ENCODE peak calls at places on chromosomes 6 and 20, in seven cellular contexts. One of them, this sample, is unnamed.

GRCh38 chr20:46552460-46553420 is 2.3 kb upstream of the OCSTAMP start:
- DNase-seq in fibroblast of the aortic adventitia: no peak
- DNase-seq in HCT116: no peak
- DNase-seq in astrocyte of the spinal cord: no peak
- DNase-seq in progenitor cell of endocrine pancreas: no peak
- DNase-seq in mucosa of descending colon: peak; percentile 37
- DNase-seq in nephron progenitor cell: no peak
- DNase-seq in this sample: no peak

GRCh38 chr20:22866757-22867425 is 168.2 kb upstream of the SSTR4 start:
- DNase-seq in fibroblast of the aortic adventitia: peak; percentile 4
- DNase-seq in HCT116: no peak
- DNase-seq in astrocyte of the spinal cord: peak; percentile 18
- DNase-seq in progenitor cell of endocrine pancreas: no peak
- DNase-seq in mucosa of descending colon: no peak
- DNase-seq in nephron progenitor cell: no peak
- DNase-seq in this sample: no peak

GRCh38 chr20:58706975-58707681 is 14.5 kb downstream of the NPEPL1 start:
- DNase-seq in fibroblast of the aortic adventitia: no peak
- DNase-seq in HCT116: no peak
- DNase-seq in astrocyte of the spinal cord: no peak
- DNase-seq in progenitor cell of endocrine pancreas: no peak
- DNase-seq in mucosa of descending colon: no peak
- DNase-seq in nephron progenitor cell: no peak
- DNase-seq in this sample: peak; percentile 62

GRCh38 chr20:19976595-19977372 is 40.4 kb upstream of the NAA20 start:
- DNase-seq in fibroblast of the aortic adventitia: peak; percentile 79
- DNase-seq in HCT116: peak; percentile 63
- DNase-seq in astrocyte of the spinal cord: peak; percentile 92
- DNase-seq in progenitor cell of endocrine pancreas: no peak
- DNase-seq in mucosa of descending colon: no peak
- DNase-seq in nephron progenitor cell: peak; percentile 33
- DNase-seq in this sample: no peak

GRCh38 chr6:3045777-3046176 is 22.5 kb upstream of the RIPK1 start:
- DNase-seq in fibroblast of the aortic adventitia: no peak
- DNase-seq in HCT116: no peak
- DNase-seq in astrocyte of the spinal cord: no peak
- DNase-seq in progenitor cell of endocrine pancreas: no peak
- DNase-seq in mucosa of descending colon: no peak
- DNase-seq in nephron progenitor cell: no peak
- DNase-seq in this sample: no peak

GRCh38 chr6:137025786-137026730 is 18.7 kb downstream of the IL20RA start:
- DNase-seq in fibroblast of the aortic adventitia: no peak
- DNase-seq in HCT116: no peak
- DNase-seq in astrocyte of the spinal cord: no peak
- DNase-seq in progenitor cell of endocrine pancreas: no peak
- DNase-seq in mucosa of descending colon: peak; percentile 59
- DNase-seq in nephron progenitor cell: no peak
- DNase-seq in this sample: no peak

GRCh38 chr6:16316741-16317251 is 78.4 kb downstream of the GMPR start:
- DNase-seq in fibroblast of the aortic adventitia: peak; percentile 85
- DNase-seq in HCT116: peak; percentile 39
- DNase-seq in astrocyte of the spinal cord: peak; percentile 79
- DNase-seq in progenitor cell of endocrine pancreas: no peak
- DNase-seq in mucosa of descending colon: peak; percentile 65
- DNase-seq in nephron progenitor cell: peak; percentile 30
- DNase-seq in this sample: no peak

GRCh38 chr6:113690255-113690956 is 166.7 kb upstream of the MARCKS start:
- DNase-seq in fibroblast of the aortic adventitia: peak; percentile 89
- DNase-seq in HCT116: no peak
- DNase-seq in astrocyte of the spinal cord: peak; percentile 93
- DNase-seq in progenitor cell of endocrine pancreas: no peak
- DNase-seq in mucosa of descending colon: no peak
- DNase-seq in nephron progenitor cell: no peak
- DNase-seq in this sample: no peak

GRCh38 chr6:16355699-16356481 is 117.5 kb downstream of the GMPR start:
- DNase-seq in fibroblast of the aortic adventitia: peak; percentile 22
- DNase-seq in HCT116: no peak
- DNase-seq in astrocyte of the spinal cord: peak; percentile 43
- DNase-seq in progenitor cell of endocrine pancreas: no peak
- DNase-seq in mucosa of descending colon: no peak
- DNase-seq in nephron progenitor cell: no peak
- DNase-seq in this sample: no peak

GRCh38 chr20:60553095-60553494 is 594.9 kb downstream of the CDH26 start:
- DNase-seq in fibroblast of the aortic adventitia: no peak
- DNase-seq in HCT116: no peak
- DNase-seq in astrocyte of the spinal cord: no peak
- DNase-seq in progenitor cell of endocrine pancreas: no peak
- DNase-seq in mucosa of descending colon: no peak
- DNase-seq in nephron progenitor cell: no peak
- DNase-seq in this sample: no peak

GRCh38 chr6:116088946-116089345 is 11.7 kb upstream of the NT5DC1 start:
- DNase-seq in fibroblast of the aortic adventitia: peak; percentile 50
- DNase-seq in HCT116: no peak
- DNase-seq in astrocyte of the spinal cord: no peak
- DNase-seq in progenitor cell of endocrine pancreas: no peak
- DNase-seq in mucosa of descending colon: no peak
- DNase-seq in nephron progenitor cell: no peak
- DNase-seq in this sample: no peak

GRCh38 chr6:34606477-34607130 is 50.5 kb upstream of the SPDEF start:
- DNase-seq in fibroblast of the aortic adventitia: no peak
- DNase-seq in HCT116: no peak
- DNase-seq in astrocyte of the spinal cord: no peak
- DNase-seq in progenitor cell of endocrine pancreas: no peak
- DNase-seq in mucosa of descending colon: no peak
- DNase-seq in nephron progenitor cell: no peak
- DNase-seq in this sample: no peak

GRCh38 chr6:155142902-155143609 is 120.8 kb upstream of the CLDN20 start:
- DNase-seq in fibroblast of the aortic adventitia: peak; percentile 49
- DNase-seq in HCT116: no peak
- DNase-seq in astrocyte of the spinal cord: peak; percentile 65
- DNase-seq in progenitor cell of endocrine pancreas: no peak
- DNase-seq in mucosa of descending colon: no peak
- DNase-seq in nephron progenitor cell: no peak
- DNase-seq in this sample: no peak

GRCh38 chr20:62087227-62087626 is 21.5 kb upstream of the TAF4 start:
- DNase-seq in fibroblast of the aortic adventitia: no peak
- DNase-seq in HCT116: no peak
- DNase-seq in astrocyte of the spinal cord: no peak
- DNase-seq in progenitor cell of endocrine pancreas: no peak
- DNase-seq in mucosa of descending colon: no peak
- DNase-seq in nephron progenitor cell: no peak
- DNase-seq in this sample: no peak

GRCh38 chr6:11912420-11912819 is 99.7 kb upstream of the HIVEP1 start:
- DNase-seq in fibroblast of the aortic adventitia: no peak
- DNase-seq in HCT116: no peak
- DNase-seq in astrocyte of the spinal cord: no peak
- DNase-seq in progenitor cell of endocrine pancreas: no peak
- DNase-seq in mucosa of descending colon: peak; percentile 15
- DNase-seq in nephron progenitor cell: no peak
- DNase-seq in this sample: no peak

GRCh38 chr20:57464642-57465211 is 60.2 kb downstream of the CTCFL start:
- DNase-seq in fibroblast of the aortic adventitia: peak; percentile 16
- DNase-seq in HCT116: peak; percentile 36
- DNase-seq in astrocyte of the spinal cord: no peak
- DNase-seq in progenitor cell of endocrine pancreas: no peak
- DNase-seq in mucosa of descending colon: no peak
- DNase-seq in nephron progenitor cell: no peak
- DNase-seq in this sample: no peak

GRCh38 chr20:38304845-38305447 is 990 bp downstream of the BPI start:
- DNase-seq in fibroblast of the aortic adventitia: peak; percentile 45
- DNase-seq in HCT116: peak; percentile 4
- DNase-seq in astrocyte of the spinal cord: peak; percentile 12
- DNase-seq in progenitor cell of endocrine pancreas: no peak
- DNase-seq in mucosa of descending colon: peak; percentile 26
- DNase-seq in nephron progenitor cell: peak; percentile 26
- DNase-seq in this sample: no peak

GRCh38 chr6:170033666-170034065 is 257.2 kb downstream of the DLL1 start:
- DNase-seq in fibroblast of the aortic adventitia: no peak
- DNase-seq in HCT116: no peak
- DNase-seq in astrocyte of the spinal cord: no peak
- DNase-seq in progenitor cell of endocrine pancreas: no peak
- DNase-seq in mucosa of descending colon: no peak
- DNase-seq in nephron progenitor cell: no peak
- DNase-seq in this sample: peak; percentile 43

GRCh38 chr6:344816-345340 is 46.7 kb upstream of the IRF4 start:
- DNase-seq in fibroblast of the aortic adventitia: no peak
- DNase-seq in HCT116: no peak
- DNase-seq in astrocyte of the spinal cord: peak; percentile 78
- DNase-seq in progenitor cell of endocrine pancreas: no peak
- DNase-seq in mucosa of descending colon: no peak
- DNase-seq in nephron progenitor cell: no peak
- DNase-seq in this sample: no peak

GRCh38 chr6:7468382-7469081 is 72.9 kb upstream of the DSP start:
- DNase-seq in fibroblast of the aortic adventitia: peak; percentile 66
- DNase-seq in HCT116: peak; percentile 18
- DNase-seq in astrocyte of the spinal cord: peak; percentile 40
- DNase-seq in progenitor cell of endocrine pancreas: no peak
- DNase-seq in mucosa of descending colon: no peak
- DNase-seq in nephron progenitor cell: no peak
- DNase-seq in this sample: no peak

GRCh38 chr6:1388927-1389790 is at the start of gene FOXF2:
- DNase-seq in fibroblast of the aortic adventitia: no peak
- DNase-seq in HCT116: no peak
- DNase-seq in astrocyte of the spinal cord: no peak
- DNase-seq in progenitor cell of endocrine pancreas: no peak
- DNase-seq in mucosa of descending colon: no peak
- DNase-seq in nephron progenitor cell: peak; percentile 47
- DNase-seq in this sample: no peak

DNA sequence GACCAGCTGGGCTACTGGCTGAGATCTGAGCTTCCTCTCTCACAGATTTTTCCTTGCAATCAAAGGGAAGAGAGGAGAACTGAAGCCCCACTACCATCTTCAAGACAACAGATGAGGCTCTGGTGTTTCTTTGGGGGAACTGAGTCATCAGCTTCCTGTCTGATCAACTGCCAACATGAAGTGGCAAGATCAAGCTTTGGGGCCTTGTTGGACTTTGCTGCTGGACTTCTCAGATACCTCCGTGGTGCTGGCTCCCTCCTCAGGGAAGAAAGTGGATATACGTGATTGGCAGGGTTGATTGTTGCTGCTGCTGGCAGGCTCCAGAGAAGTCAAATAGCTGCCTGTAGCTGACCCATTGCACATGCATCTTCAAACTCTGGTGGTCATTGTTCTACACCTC is 3.6 kb upstream of the TOX2 start:
- DNase-seq in fibroblast of the aortic adventitia: peak; percentile 81
- DNase-seq in HCT116: peak; percentile 38
- DNase-seq in astrocyte of the spinal cord: peak; percentile 58
- DNase-seq in progenitor cell of endocrine pancreas: no peak
- DNase-seq in mucosa of descending colon: no peak
- DNase-seq in nephron progenitor cell: no peak
- DNase-seq in this sample: no peak
- TF ChIP-seq CTCF in fibroblast of the aortic adventitia: peak; percentile 35
- TF ChIP-seq CTCF in HCT116: peak; percentile 20
- TF ChIP-seq CTCF in astrocyte of the spinal cord: peak; percentile 9
- TF ChIP-seq CTCF in progenitor cell of endocrine pancreas: no peak
- TF ChIP-seq CTCF in mucosa of descending colon: no peak
- TF ChIP-seq CTCF in nephron progenitor cell: no peak
- TF ChIP-seq CTCF in this sample: no peak

GRCh38 chr6:51932956-51933355 is 154.5 kb downstream of the PKHD1 start:
- DNase-seq in fibroblast of the aortic adventitia: no peak
- DNase-seq in HCT116: no peak
- DNase-seq in astrocyte of the spinal cord: no peak
- DNase-seq in progenitor cell of endocrine pancreas: no peak
- DNase-seq in mucosa of descending colon: no peak
- DNase-seq in nephron progenitor cell: no peak
- DNase-seq in this sample: no peak

GRCh38 chr6:51936536-51936935 is 150.9 kb downstream of the PKHD1 start:
- DNase-seq in fibroblast of the aortic adventitia: no peak
- DNase-seq in HCT116: no peak
- DNase-seq in astrocyte of the spinal cord: no peak
- DNase-seq in progenitor cell of endocrine pancreas: no peak
- DNase-seq in mucosa of descending colon: no peak
- DNase-seq in nephron progenitor cell: no peak
- DNase-seq in this sample: no peak

GRCh38 chr6:51936941-51937340 is 150.5 kb downstream of the PKHD1 start:
- DNase-seq in fibroblast of the aortic adventitia: no peak
- DNase-seq in HCT116: no peak
- DNase-seq in astrocyte of the spinal cord: no peak
- DNase-seq in progenitor cell of endocrine pancreas: no peak
- DNase-seq in mucosa of descending colon: no peak
- DNase-seq in nephron progenitor cell: no peak
- DNase-seq in this sample: no peak

GRCh38 chr6:51930602-51931001 is 156.8 kb downstream of the PKHD1 start:
- DNase-seq in fibroblast of the aortic adventitia: no peak
- DNase-seq in HCT116: no peak
- DNase-seq in astrocyte of the spinal cord: no peak
- DNase-seq in progenitor cell of endocrine pancreas: no peak
- DNase-seq in mucosa of descending colon: no peak
- DNase-seq in nephron progenitor cell: no peak
- DNase-seq in this sample: no peak

GRCh38 chr6:51934098-51934497 is 153.3 kb downstream of the PKHD1 start:
- DNase-seq in fibroblast of the aortic adventitia: no peak
- DNase-seq in HCT116: peak; percentile 10
- DNase-seq in astrocyte of the spinal cord: no peak
- DNase-seq in progenitor cell of endocrine pancreas: no peak
- DNase-seq in mucosa of descending colon: no peak
- DNase-seq in nephron progenitor cell: peak; percentile 3
- DNase-seq in this sample: no peak
- TF ChIP-seq CTCF in fibroblast of the aortic adventitia: no peak
- TF ChIP-seq CTCF in HCT116: peak; percentile 63
- TF ChIP-seq CTCF in astrocyte of the spinal cord: no peak
- TF ChIP-seq CTCF in progenitor cell of endocrine pancreas: peak; percentile 18
- TF ChIP-seq CTCF in mucosa of descending colon: no peak
- TF ChIP-seq CTCF in nephron progenitor cell: peak; percentile 30
- TF ChIP-seq CTCF in this sample: peak; percentile 64

DNA sequence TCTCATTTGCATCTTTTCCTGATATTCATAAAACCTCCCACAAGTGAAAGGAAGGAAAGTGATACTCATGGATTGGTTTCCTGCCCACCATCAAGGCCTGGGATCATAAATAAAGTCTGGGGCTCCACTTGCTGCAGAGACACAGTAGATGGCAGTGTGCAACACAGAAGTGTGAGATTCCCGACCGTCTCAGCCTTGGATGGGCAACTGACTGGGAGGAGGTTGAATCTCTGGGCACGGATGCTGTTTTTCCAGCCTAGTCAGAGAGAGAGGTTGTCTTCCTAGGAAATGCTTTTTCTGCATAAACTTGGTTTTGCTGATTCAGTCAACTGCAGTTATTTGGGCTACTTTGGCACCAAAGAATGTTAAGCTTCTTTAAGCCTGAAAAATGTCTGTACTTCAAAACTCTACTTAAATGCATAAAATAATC is 9.9 kb upstream of the RFPL4B start:
- DNase-seq in fibroblast of the aortic adventitia: peak; percentile 87
- DNase-seq in HCT116: peak; percentile 43
- DNase-seq in astrocyte of the spinal cord: peak; percentile 81
- DNase-seq in progenitor cell of endocrine pancreas: peak; percentile 18
- DNase-seq in mucosa of descending colon: peak; percentile 20
- DNase-seq in nephron progenitor cell: peak; percentile 61
- DNase-seq in this sample: no peak
- TF ChIP-seq CTCF in fibroblast of the aortic adventitia: peak; percentile 84
- TF ChIP-seq CTCF in HCT116: peak; percentile 76
- TF ChIP-seq CTCF in astrocyte of the spinal cord: peak; percentile 82
- TF ChIP-seq CTCF in progenitor cell of endocrine pancreas: peak; percentile 76
- TF ChIP-seq CTCF in mucosa of descending colon: no peak
- TF ChIP-seq CTCF in nephron progenitor cell: peak; percentile 66
- TF ChIP-seq CTCF in this sample: peak; percentile 86

DNA sequence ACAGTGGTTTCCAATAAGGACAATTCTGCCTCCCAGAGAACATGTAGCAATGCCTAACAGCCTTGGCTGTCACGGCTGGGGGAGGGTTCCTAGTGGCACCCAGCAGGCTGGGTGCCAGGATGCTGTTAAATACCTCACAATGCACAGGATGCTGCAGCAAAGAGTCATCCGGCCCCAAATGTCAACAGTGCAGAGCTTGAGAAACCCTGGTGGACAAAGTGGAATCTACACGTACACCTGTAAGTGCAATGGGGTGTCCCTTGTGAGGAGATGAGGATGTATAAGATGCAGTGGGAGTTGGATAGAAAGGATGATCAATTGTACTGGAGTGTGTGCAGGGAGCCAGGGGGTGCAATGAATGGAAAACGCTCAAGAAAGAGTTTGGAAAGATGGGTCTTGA is 142.4 kb downstream of the FNDC1 start:
- DNase-seq in fibroblast of the aortic adventitia: no peak
- DNase-seq in HCT116: no peak
- DNase-seq in astrocyte of the spinal cord: no peak
- DNase-seq in progenitor cell of endocrine pancreas: no peak
- DNase-seq in mucosa of descending colon: no peak
- DNase-seq in nephron progenitor cell: no peak
- DNase-seq in this sample: no peak
- TF ChIP-seq CTCF in fibroblast of the aortic adventitia: no peak
- TF ChIP-seq CTCF in HCT116: peak; percentile 34
- TF ChIP-seq CTCF in astrocyte of the spinal cord: no peak
- TF ChIP-seq CTCF in progenitor cell of endocrine pancreas: peak; percentile 20
- TF ChIP-seq CTCF in mucosa of descending colon: no peak
- TF ChIP-seq CTCF in nephron progenitor cell: no peak
- TF ChIP-seq CTCF in this sample: peak; percentile 37

This sample was measured in type B pancreatic cell.